ENCODE peak calls at places on chromosomes 11 and 22, in five cellular contexts. Q is neuronal stem cell, V is H1, M is IMR-90, D is mesenchymal stem cell. X is an unnamed sample.

GRCh38 chr11:121473064-121473777 is 20.5 kb upstream of the SORL1-AS1 start:
- DNase-seq in D (no peak), M (peak), V (no peak), Q (no peak), X (no peak)

GRCh38 chr22:37519268-37520195 is at the start of gene CARD10:
- DNase-seq in M (no peak), Q (peak), D (no peak), V (peak), X (no peak)

GRCh38 chr11:131934006-131934405 is 563.6 kb downstream of the NTM start:
- DNase-seq in D (no peak), M (no peak), Q (no peak), V (no peak), X (no peak)

GRCh38 chr11:475941-476340 is 25.9 kb downstream of the PTDSS2 start:
- DNase-seq in V (no peak), Q (no peak), D (no peak), M (no peak), X (no peak)

GRCh38 chr11:1912314-1912878 is 7.1 kb upstream of the TNNT3 start:
- DNase-seq in Q (no peak), M (no peak), V (no peak), D (no peak), X (no peak)

GRCh38 chr22:36901411-36902142 is 11.9 kb upstream of the CSF2RB start:
- DNase-seq in V (no peak), Q (no peak), M (no peak), D (no peak), X (peak)

GRCh38 chr11:45657496-45658260 is 7.7 kb downstream of the CHST1 start:
- DNase-seq in Q (no peak), M (no peak), V (no peak), D (no peak), X (no peak)

GRCh38 chr11:121293276-121293569 is 652 bp downstream of the SC5D start:
- DNase-seq in Q (no peak), V (no peak), D (peak), M (peak), X (no peak)

GRCh38 chr22:38233427-38233826 is 31.6 kb downstream of the MAFF start:
- DNase-seq in D (no peak), Q (no peak), M (peak), V (no peak), X (no peak)

GRCh38 chr11:116078101-116078561 is 573.9 kb upstream of the CADM1 start:
- DNase-seq in M (peak), D (peak), V (no peak), Q (peak), X (peak)

GRCh38 chr11:114026355-114026754 is 33.2 kb upstream of the ZBTB16 start:
- DNase-seq in V (no peak), M (no peak), Q (no peak), D (peak), X (peak)

GRCh38 chr11:27696112-27696511 is 4.1 kb downstream of the BDNF start:
- DNase-seq in D (no peak), M (peak), Q (no peak), V (no peak), X (no peak)

GRCh38 chr11:99370557-99371200 is 349.9 kb downstream of the CNTN5 start:
- DNase-seq in Q (peak), M (peak), D (peak), V (no peak), X (peak)

GRCh38 chr11:78044706-78045105 is 19.0 kb upstream of the THRSP start:
- DNase-seq in V (no peak), Q (no peak), M (no peak), D (no peak), X (no peak)

GRCh38 chr11:102252339-102252891 is 64.9 kb upstream of the BIRC3 start:
- DNase-seq in D (no peak), Q (no peak), M (peak), V (no peak), X (no peak)

GRCh38 chr22:37563153-37564081 is 3.1 kb downstream of the CDC42EP1 start:
- DNase-seq in Q (no peak), M (peak), D (peak), V (no peak), X (peak)

GRCh38 chr11:92837595-92837994 is 131.9 kb upstream of the MTNR1B start:
- DNase-seq in D (no peak), Q (no peak), V (no peak), M (no peak), X (no peak)

GRCh38 chr22:47954107-47954506 is 1191.7 kb downstream of the TBC1D22A start:
- DNase-seq in M (no peak), V (no peak), D (no peak), Q (no peak), X (no peak)

GRCh38 chr11:18329196-18329870 is 7.0 kb downstream of the GTF2H1 start:
- DNase-seq in M (no peak), D (no peak), V (no peak), Q (no peak), X (no peak)

GRCh38 chr11:72189448-72190250 is 2.3 kb upstream of the FOLR1 start:
- DNase-seq in Q (no peak), V (no peak), D (no peak), M (no peak), X (peak)

GRCh38 chr22:40009953-40010751 is 15.4 kb downstream of the FAM83F start:
- DNase-seq in D (no peak), M (no peak), V (no peak), Q (no peak), X (no peak)

GRCh38 chr22:25120093-25120561 is 79.5 kb upstream of the CRYBB3 start:
- DNase-seq in V (no peak), Q (peak), M (no peak), D (no peak), X (peak)

GRCh38 chr11:1652442-1652777 is 22.8 kb downstream of the KRTAP5-5 start:
- DNase-seq in Q (no peak), V (no peak), D (no peak), M (no peak), X (no peak)

GRCh38 chr11:128865490-128865889 is 1.6 kb downstream of the KCNJ1 start:
- DNase-seq in V (no peak), M (peak), Q (no peak), D (no peak), X (no peak)

GRCh38 chr11:34148504-34149165 is 43.2 kb downstream of the NAT10 start:
- DNase-seq in M (no peak), V (no peak), Q (no peak), D (no peak), X (peak)

GRCh38 chr22:26471522-26471921 is 12.1 kb downstream of the HPS4 start:
- DNase-seq in V (no peak), Q (no peak), M (peak), D (peak), X (peak)
- H2BK5ac ChIP-seq in V (no peak), Q (no peak), M (no peak), D (peak), X (no peak)

GRCh38 chr11:14414470-14415461 is 55.8 kb upstream of the RRAS2 start:
- DNase-seq in M (peak), Q (no peak), V (no peak), D (peak), X (peak)
- H2AK5ac ChIP-seq in M (peak), Q (no peak), V (peak), D (peak), X (no peak)

GRCh38 chr22:45718391-45718790 is 46.8 kb downstream of the ATXN10 start:
- DNase-seq in D (peak), Q (no peak), V (no peak), M (no peak), X (no peak)

GRCh38 chr22:45726081-45726480 is 54.4 kb downstream of the ATXN10 start:
- DNase-seq in D (no peak), V (no peak), Q (no peak), M (no peak), X (no peak)

GRCh38 chr22:45720875-45721378 is 49.3 kb downstream of the ATXN10 start:
- DNase-seq in M (no peak), V (no peak), D (no peak), Q (no peak), X (no peak)

GRCh38 chr22:45717787-45718186 is 46.2 kb downstream of the ATXN10 start:
- DNase-seq in M (peak), V (no peak), D (peak), Q (no peak), X (peak)

GRCh38 chr22:45722006-45722405 is 50.4 kb downstream of the ATXN10 start:
- DNase-seq in M (no peak), D (no peak), Q (no peak), V (no peak), X (no peak)
- H2BK5ac ChIP-seq in M (no peak), D (no peak), Q (no peak), V (no peak), X (no peak)

GRCh38 chr22:43098356-43098755 is 9.2 kb upstream of the TTLL1 start:
- DNase-seq in Q (no peak), V (no peak), D (peak), M (no peak), X (no peak)

GRCh38 chr22:43092085-43092484 is 2.9 kb upstream of the TTLL1 start:
- DNase-seq in V (no peak), M (peak), D (no peak), Q (no peak), X (no peak)

GRCh38 chr22:43096420-43096819 is 7.2 kb upstream of the TTLL1 start:
- DNase-seq in D (no peak), Q (no peak), M (no peak), V (no peak), X (no peak)

GRCh38 chr22:43094085-43094484 is 4.9 kb upstream of the TTLL1 start:
- DNase-seq in Q (no peak), M (peak), V (no peak), D (no peak), X (peak)

GRCh38 chr22:43094551-43094950 is 5.4 kb upstream of the TTLL1 start:
- DNase-seq in M (no peak), Q (no peak), D (no peak), V (no peak), X (no peak)
- H2AK5ac ChIP-seq in M (no peak), Q (no peak), D (no peak), V (no peak), X (no peak)

GRCh38 chr11:64878494-64879225 is at the start of gene EHD1:
- DNase-seq in D (peak), M (peak), V (peak), Q (peak), X (peak)

GRCh38 chr11:64876835-64877341 is 1.5 kb downstream of the EHD1 start:
- DNase-seq in Q (no peak), D (peak), M (peak), V (no peak), X (peak)

GRCh38 chr11:64876226-64876750 is 2.1 kb downstream of the EHD1 start:
- DNase-seq in V (no peak), D (no peak), Q (no peak), M (no peak), X (no peak)

GRCh38 chr11:64878223-64878493 is 263 bp downstream of the EHD1 start:
- DNase-seq in V (no peak), Q (no peak), D (no peak), M (no peak), X (no peak)

GRCh38 chr11:64877390-64878222 is 815 bp downstream of the EHD1 start:
- DNase-seq in M (no peak), D (no peak), Q (no peak), V (no peak), X (no peak)
- H2BK5ac ChIP-seq in M (peak), D (no peak), Q (peak), V (no peak), X (no peak)

X was measured in mesendoderm.